ENCODE peak calls at places on chromosome 15, in eight cellular contexts. Z is pancreas; K is hypothalamus; U is T-cell; J is cerebellum; A is stimulated activated naive CD8-positive, alpha-beta T cell treated with anti-CD3 and anti-CD28 coated beads, Interleukin-15, amount 100 ng/mL, for 72 hours; E is mammary epithelial cell; V is bronchial epithelial cell. T is an unnamed sample.

GRCh38 chr15:68204776-68205557 is at the start of gene CALML4:
- DNase-seq in Z (peak; percentile 89), E (no peak), V (no peak), A (no peak), K (peak; percentile 24), J (peak; percentile 75), U (no peak), T (peak; percentile 39)

GRCh38 chr15:66735909-66736305 is 33.9 kb downstream of the SMAD6 start:
- DNase-seq in Z (no peak), U (no peak), J (no peak), A (no peak), E (no peak), K (no peak), V (no peak), T (no peak)

GRCh38 chr15:72368895-72369294 is 6.9 kb downstream of the HEXA start:
- DNase-seq in Z (no peak), A (no peak), E (no peak), V (no peak), K (no peak), J (no peak), U (peak; percentile 11), T (no peak)

GRCh38 chr15:70209499-70209898 is 111.8 kb upstream of the TLE3 start:
- DNase-seq in U (no peak), K (no peak), Z (no peak), J (no peak), A (no peak), E (no peak), V (no peak), T (no peak)

GRCh38 chr15:99224372-99224771 is 25.0 kb downstream of the TTC23 start:
- DNase-seq in A (no peak), K (no peak), U (no peak), J (no peak), Z (no peak), V (no peak), E (no peak), T (peak; percentile 33)

GRCh38 chr15:35545825-35546580 is at the start of gene DPH6:
- DNase-seq in J (peak; percentile 75), K (peak; percentile 82), U (peak; percentile 84), A (peak; percentile 90), Z (peak; percentile 79), V (peak; percentile 65), E (peak; percentile 84), T (peak; percentile 76)

GRCh38 chr15:31328999-31329639 is 2.5 kb downstream of the KLF13 start:
- DNase-seq in K (no peak), V (peak; percentile 3), A (no peak), J (no peak), E (peak; percentile 39), U (no peak), Z (peak; percentile 62), T (peak; percentile 16)

GRCh38 chr15:43516185-43516584 is 1.2 kb upstream of the MAP1A start:
- DNase-seq in J (no peak), U (no peak), A (no peak), Z (no peak), V (no peak), K (no peak), E (no peak), T (no peak)

GRCh38 chr15:79560384-79560783 is 128.2 kb downstream of the MINAR1 start:
- DNase-seq in U (no peak), A (no peak), V (no peak), K (no peak), J (no peak), E (no peak), Z (no peak), T (no peak)